ENCODE peak calls at places on chromosomes 7 and 10, in five cellular contexts. C is hippocampal formation; B is activated CD8-positive, alpha-beta T cell treated with anti-CD3 and anti-CD28 coated beads for 36 hours; P is retina; R is stimulated activated CD4-positive, alpha-beta T cell treated with anti-CD3 and anti-CD28 coated beads, Interleukin-12 subunit alpha, Interleukin-12 subunit beta, amount 100 ng/mL, for 48 hours. F is an unnamed sample.

GRCh38 chr10:62584216-62584615 is 210.0 kb downstream of the ZNF365 start:
- DNase-seq in B (peak; percentile 10), R (no peak), C (no peak), P (no peak), F (no peak)

GRCh38 chr7:638256-639011 is 88.1 kb upstream of the DNAAF5 start:
- DNase-seq in B (no peak), P (no peak), R (no peak), C (no peak), F (no peak)

GRCh38 chr10:121526040-121526790 is 72.0 kb downstream of the FGFR2 start:
- DNase-seq in R (no peak), C (peak; percentile 58), P (peak; percentile 65), B (no peak), F (no peak)

GRCh38 chr7:132311747-132312146 is 264.5 kb downstream of the PLXNA4 start:
- DNase-seq in P (no peak), R (no peak), C (no peak), B (no peak), F (no peak)

GRCh38 chr10:80596391-80597257 is 58.9 kb downstream of the SH2D4B start:
- DNase-seq in B (peak; percentile 49), P (peak; percentile 23), C (no peak), R (peak; percentile 34), F (no peak)

GRCh38 chr7:75621124-75621523 is 117.6 kb downstream of the HIP1 start:
- DNase-seq in P (no peak), R (no peak), B (no peak), C (no peak), F (no peak)

GRCh38 chr7:93629291-93629801 is 54.8 kb upstream of the CALCR start:
- DNase-seq in P (no peak), C (no peak), R (no peak), B (no peak), F (no peak)

GRCh38 chr7:134513169-134513752 is 14.1 kb upstream of the AKR1B10 start:
- DNase-seq in R (peak; percentile 22), C (no peak), P (peak; percentile 32), B (peak; percentile 52), F (peak; percentile 20)

GRCh38 chr7:40880581-40880980 is 745.8 kb downstream of the SUGCT start:
- DNase-seq in R (no peak), B (no peak), C (no peak), P (no peak), F (no peak)

GRCh38 chr7:128176696-128177095 is 64.4 kb upstream of the LEP start:
- DNase-seq in C (no peak), B (no peak), R (no peak), P (no peak), F (no peak)

GRCh38 chr7:111578754-111579153 is 16.5 kb upstream of the IMMP2L start:
- DNase-seq in B (no peak), R (no peak), C (no peak), P (no peak), F (no peak)

GRCh38 chr7:27693794-27694193 is 31.1 kb upstream of the HIBADH start:
- DNase-seq in B (no peak), C (no peak), P (no peak), R (no peak), F (peak; percentile 26)

GRCh38 chr7:75869776-75870379 is 9.0 kb upstream of the RHBDD2 start:
- DNase-seq in R (no peak), B (peak; percentile 52), P (no peak), C (no peak), F (no peak)

GRCh38 chr7:34138483-34138882 is 233.1 kb downstream of the BMPER start:
- DNase-seq in B (no peak), R (no peak), C (no peak), P (no peak), F (no peak)

GRCh38 chr10:114283091-114283490 is 44.0 kb downstream of the VWA2 start:
- DNase-seq in B (no peak), P (no peak), C (no peak), R (no peak), F (no peak)

GRCh38 chr7:103996639-103997038 is 7.2 kb upstream of the RELN start:
- DNase-seq in C (no peak), P (no peak), R (no peak), B (no peak), F (no peak)

GRCh38 chr7:4665661-4666060 is 16.4 kb upstream of the FOXK1 start:
- DNase-seq in R (no peak), P (peak; percentile 44), C (no peak), B (no peak), F (no peak)

GRCh38 chr7:144516729-144517128 is 113.2 kb upstream of the NOBOX start:
- DNase-seq in C (no peak), R (no peak), B (no peak), P (no peak), F (no peak)

GRCh38 chr7:121558288-121558687 is 162.2 kb upstream of the FAM3C start:
- DNase-seq in C (peak; percentile 17), P (peak; percentile 34), R (no peak), B (no peak), F (peak; percentile 48)

GRCh38 chr7:15557186-15557585 is 4.6 kb downstream of the AGMO start:
- DNase-seq in C (no peak), P (no peak), R (no peak), B (no peak), F (no peak)

GRCh38 chr10:133592716-133593115 is 27.3 kb upstream of the SYCE1 start:
- DNase-seq in B (no peak), P (no peak), C (no peak), R (no peak), F (no peak)

GRCh38 chr7:55533050-55533728 is 39.1 kb downstream of the VOPP1 start:
- DNase-seq in R (peak; percentile 70), C (no peak), P (no peak), B (peak; percentile 94), F (peak; percentile 40)

GRCh38 chr7:70734436-70734835 is 397.5 kb upstream of the GALNT17 start:
- DNase-seq in B (no peak), R (no peak), C (no peak), P (no peak), F (no peak)

GRCh38 chr7:108454674-108455523 is 1.3 kb downstream of the NRCAM start:
- DNase-seq in R (no peak), P (peak; percentile 89), B (peak; percentile 53), C (peak; percentile 33), F (peak; percentile 35)

GRCh38 chr7:129530881-129531391 is 28.6 kb downstream of the SMKR1 start:
- DNase-seq in R (peak; percentile 47), B (peak; percentile 67), P (no peak), C (no peak), F (no peak)

GRCh38 chr10:788796-789748 is 99.6 kb upstream of the DIP2C start:
- DNase-seq in C (peak; percentile 70), P (peak; percentile 85), R (peak; percentile 10), B (peak; percentile 65), F (peak; percentile 73)

GRCh38 chr7:113831509-113831908 is 87.3 kb downstream of the PPP1R3A start:
- DNase-seq in C (no peak), R (no peak), B (no peak), P (no peak), F (no peak)

GRCh38 chr10:132411561-132412253 is 14.7 kb downstream of the PWWP2B start:
- DNase-seq in B (no peak), C (no peak), R (no peak), P (peak; percentile 69), F (no peak)

GRCh38 chr7:20596653-20597052 is 18.8 kb upstream of the ABCB5 start:
- DNase-seq in C (no peak), R (no peak), B (no peak), P (no peak), F (no peak)

GRCh38 chr10:70652761-70653657 is 19.3 kb upstream of the ADAMTS14 start:
- DNase-seq in R (no peak), P (no peak), B (no peak), C (no peak), F (no peak)

GRCh38 chr7:73774923-73775322 is 4.9 kb upstream of the CLDN3 start:
- DNase-seq in C (no peak), P (no peak), R (no peak), B (no peak), F (no peak)

GRCh38 chr10:1015688-1016087 is 10.0 kb downstream of the IDI2 start:
- DNase-seq in B (no peak), C (no peak), R (no peak), P (no peak), F (no peak)

GRCh38 chr7:139133335-139134139 is 24.0 kb upstream of the ZC3HAV1 start:
- DNase-seq in R (peak; percentile 87), P (peak; percentile 96), B (peak; percentile 92), C (peak; percentile 83), F (peak; percentile 81)

GRCh38 chr7:49788455-49789059 is 15.1 kb downstream of the VWC2 start:
- DNase-seq in P (no peak), B (no peak), R (no peak), C (no peak), F (no peak)

GRCh38 chr7:130272456-130273080 is 5.9 kb downstream of the CPA2 start:
- DNase-seq in P (no peak), C (no peak), B (no peak), R (no peak), F (peak; percentile 41)

GRCh38 chr7:131605280-131605878 is 49.0 kb upstream of the PODXL start:
- DNase-seq in R (no peak), P (peak; percentile 49), C (no peak), B (no peak), F (no peak)

F was measured in globus pallidus.